ENCODE peak calls at places on chromosomes 5 and 9, in ten cellular contexts. L is RWPE1; P is stimulated activated CD8-positive, alpha-beta memory T cell treated with anti-CD3 and anti-CD28 coated beads, Interleukin-4, amount 100 ng/mL, for 48 hours; B is WERI-Rb-1; I is AG08396; V is dorsolateral prefrontal cortex; A is myocyte; C is AG20443; R is Caco-2; N is COR-L47. J is an unnamed sample.

GRCh38 chr9:114281421-114282103 is 41.3 kb upstream of the ORM1 start:
- DNase-seq in L (no peak), P (no peak), B (peak), I (no peak), V (peak), A (no peak), C (peak), R (no peak), N (peak), J (peak)

GRCh38 chr5:144352732-144353317 is 182.2 kb downstream of the KCTD16 start:
- DNase-seq in L (no peak), P (no peak), B (no peak), I (no peak), V (no peak), A (no peak), C (no peak), R (no peak), N (no peak), J (no peak)

GRCh38 chr5:125316913-125317545 is 570.6 kb upstream of the ZNF608 start:
- DNase-seq in L (no peak), P (no peak), B (peak), I (no peak), V (no peak), A (no peak), C (no peak), R (no peak), N (peak), J (no peak)

GRCh38 chr9:134396825-134397224 is 70.6 kb downstream of the RXRA start:
- DNase-seq in L (no peak), P (peak), B (no peak), I (no peak), V (no peak), A (no peak), C (no peak), R (no peak), N (no peak), J (no peak)

GRCh38 chr5:151167022-151167421 is 9.4 kb upstream of the ANXA6 start:
- DNase-seq in L (no peak), P (no peak), B (no peak), I (no peak), V (no peak), A (no peak), C (no peak), R (no peak), N (no peak), J (no peak)

GRCh38 chr5:123088031-123088805 is 823 bp upstream of the PRDM6 start:
- DNase-seq in L (no peak), P (no peak), B (no peak), I (peak), V (no peak), A (peak), C (no peak), R (peak), N (no peak), J (no peak)

GRCh38 chr9:128554155-128554862 is 1.9 kb downstream of the SPTAN1 start:
- DNase-seq in L (peak), P (peak), B (no peak), I (peak), V (peak), A (peak), C (peak), R (peak), N (no peak), J (peak)

GRCh38 chr9:95670122-95670521 is 153.4 kb upstream of the PTCH1 start:
- DNase-seq in L (no peak), P (no peak), B (no peak), I (no peak), V (no peak), A (no peak), C (no peak), R (no peak), N (no peak), J (no peak)

GRCh38 chr5:180116441-180117377 is 45.1 kb upstream of the RNF130 start:
- DNase-seq in L (peak), P (no peak), B (no peak), I (no peak), V (peak), A (no peak), C (no peak), R (peak), N (no peak), J (peak)

GRCh38 chr5:145237843-145238242 is 597.3 kb downstream of the PRELID2 start:
- DNase-seq in L (peak), P (no peak), B (peak), I (no peak), V (no peak), A (peak), C (no peak), R (peak), N (peak), J (peak)

GRCh38 chr5:168209987-168210386 is 81.5 kb upstream of the WWC1 start:
- DNase-seq in L (no peak), P (no peak), B (no peak), I (no peak), V (no peak), A (no peak), C (peak), R (no peak), N (no peak), J (no peak)

GRCh38 chr9:118170032-118170955 is 466.1 kb downstream of the TLR4 start:
- DNase-seq in L (peak), P (no peak), B (peak), I (peak), V (peak), A (peak), C (peak), R (peak), N (peak), J (peak)

GRCh38 chr5:6402939-6403338 is 24.6 kb upstream of the MED10 start:
- DNase-seq in L (no peak), P (no peak), B (no peak), I (no peak), V (no peak), A (no peak), C (no peak), R (no peak), N (no peak), J (no peak)

GRCh38 chr9:26603637-26604036 is 289.0 kb downstream of the CAAP1 start:
- DNase-seq in L (no peak), P (no peak), B (no peak), I (no peak), V (no peak), A (no peak), C (no peak), R (no peak), N (no peak), J (no peak)

GRCh38 chr5:83472508-83473343 is 1.2 kb downstream of the VCAN start:
- DNase-seq in L (peak), P (peak), B (peak), I (peak), V (peak), A (peak), C (peak), R (peak), N (peak), J (no peak)

GRCh38 chr5:140073296-140073695 is 30.2 kb upstream of the NRG2 start:
- DNase-seq in L (peak), P (no peak), B (no peak), I (no peak), V (no peak), A (peak), C (peak), R (no peak), N (no peak), J (no peak)

GRCh38 chr9:3879315-3879714 is 353.5 kb upstream of the RFX3 start:
- DNase-seq in L (no peak), P (no peak), B (peak), I (no peak), V (no peak), A (peak), C (no peak), R (no peak), N (peak), J (no peak)

GRCh38 chr5:57468481-57469165 is 14.0 kb downstream of the ACTBL2 start:
- DNase-seq in L (peak), P (no peak), B (no peak), I (peak), V (no peak), A (no peak), C (peak), R (no peak), N (no peak), J (no peak)

GRCh38 chr9:90141723-90142122 is 500.9 kb downstream of the DIRAS2 start:
- DNase-seq in L (peak), P (no peak), B (no peak), I (peak), V (no peak), A (no peak), C (no peak), R (no peak), N (peak), J (no peak)

GRCh38 chr9:104923289-104923688 is 4.7 kb downstream of the ABCA1 start:
- DNase-seq in L (no peak), P (no peak), B (no peak), I (no peak), V (no peak), A (no peak), C (no peak), R (no peak), N (no peak), J (no peak)

GRCh38 chr5:10854526-10855277 is 93.7 kb upstream of the DAP start:
- DNase-seq in L (no peak), P (no peak), B (peak), I (no peak), V (no peak), A (no peak), C (peak), R (no peak), N (no peak), J (no peak)

GRCh38 chr5:118580959-118581358 is 407.4 kb downstream of the DTWD2 start:
- DNase-seq in L (no peak), P (no peak), B (no peak), I (no peak), V (no peak), A (no peak), C (peak), R (no peak), N (no peak), J (no peak)

GRCh38 chr9:123784513-123784912 is 145.4 kb downstream of the DENND1A start:
- DNase-seq in L (no peak), P (no peak), B (no peak), I (no peak), V (no peak), A (no peak), C (no peak), R (no peak), N (no peak), J (no peak)